ENCODE peak calls at places on chromosomes 6 and 20, in eight cellular contexts. F is HepG2; Z is CD8-positive, alpha-beta memory T cell; U is tibial artery; T is fibroblast of lung; R is breast epithelium; L is Peyer's patch; P is neuronal stem cell. C is an unnamed sample.
A peak's percentile ranks its signal among the peaks of the same experiment; 100 is the strongest.

GRCh38 chr6:136669299-136669699 is 119.1 kb upstream of the MAP7 start:
- DNase-seq in Z (no peak), P (no peak), T (peak; percentile 96), U (no peak), L (no peak), R (no peak), F (peak; percentile 19), C (peak; percentile 36)

GRCh38 chr6:36677059-36677749 is 1.3 kb upstream of the CDKN1A start:
- DNase-seq in F (peak; percentile 31), R (no peak), L (no peak), Z (no peak), T (no peak), P (no peak), U (no peak), C (no peak)

GRCh38 chr20:5848711-5849505 is 98.7 kb downstream of the SHLD1 start:
- DNase-seq in R (no peak), P (no peak), T (peak; percentile 70), Z (no peak), U (no peak), L (no peak), F (no peak), C (no peak)

GRCh38 chr6:31548423-31548873 is 1.0 kb downstream of the NFKBIL1 start:
- DNase-seq in F (no peak), R (no peak), L (no peak), P (no peak), T (no peak), Z (no peak), U (no peak), C (no peak)

GRCh38 chr6:35173068-35174042 is 32.2 kb upstream of the TCP11 start:
- DNase-seq in U (no peak), R (no peak), L (no peak), F (no peak), P (no peak), T (no peak), Z (no peak), C (no peak)

GRCh38 chr20:32621071-32621913 is 36.2 kb upstream of the NOL4L start:
- DNase-seq in F (no peak), R (no peak), U (no peak), L (no peak), P (no peak), T (no peak), Z (no peak), C (no peak)

GRCh38 chr20:50898475-50898874 is 32.8 kb downstream of the ADNP start:
- DNase-seq in F (no peak), Z (no peak), T (peak; percentile 55), P (no peak), U (no peak), R (no peak), L (no peak), C (no peak)

GRCh38 chr20:24491043-24491756 is 21.8 kb downstream of the SYNDIG1 start:
- DNase-seq in T (no peak), F (no peak), Z (no peak), L (no peak), P (no peak), R (no peak), U (no peak), C (no peak)

GRCh38 chr6:26234421-26235239 is 130.4 kb upstream of the BTN3A2 start:
- DNase-seq in F (no peak), Z (peak; percentile 54), T (peak; percentile 95), L (peak; percentile 85), U (peak; percentile 66), R (peak; percentile 65), P (no peak), C (peak; percentile 93)

GRCh38 chr20:47325242-47325641 is 31.3 kb downstream of the ZMYND8 start:
- DNase-seq in Z (no peak), T (no peak), U (no peak), P (no peak), L (no peak), F (no peak), R (no peak), C (no peak)

GRCh38 chr20:47328841-47329448 is 27.6 kb downstream of the ZMYND8 start:
- DNase-seq in R (no peak), T (no peak), U (no peak), F (no peak), Z (no peak), L (no peak), P (no peak), C (no peak)

GRCh38 chr20:47326718-47327137 is 29.8 kb downstream of the ZMYND8 start:
- DNase-seq in P (no peak), T (peak; percentile 39), R (no peak), U (no peak), L (no peak), F (no peak), Z (no peak), C (no peak)

GRCh38 chr20:47330071-47330470 is 26.4 kb downstream of the ZMYND8 start:
- DNase-seq in L (no peak), Z (no peak), P (no peak), U (no peak), T (no peak), F (no peak), R (no peak), C (no peak)

GRCh38 chr20:47327711-47328110 is 28.8 kb downstream of the ZMYND8 start:
- DNase-seq in T (no peak), Z (no peak), U (no peak), L (no peak), F (no peak), R (no peak), P (no peak), C (no peak)
- H3K4me1 ChIP-seq in T (peaks cover 14% of the 10 kb centered on the region), Z (peaks cover 31% of the 10 kb centered on the region), U (peaks cover 54% of the 10 kb centered on the region), L (peaks cover 46% of the 10 kb centered on the region), F (peaks cover 89% of the 10 kb centered on the region), R (no peaks in the 10 kb centered on the region), P (peaks cover 12% of the 10 kb centered on the region), C (peaks cover 21% of the 10 kb centered on the region)

GRCh38 chr6:156925718-156926607 is 148.8 kb downstream of the ARID1B start:
- DNase-seq in T (no peak), Z (no peak), R (no peak), L (no peak), P (no peak), U (no peak), F (no peak), C (no peak)
- H3K4me1 ChIP-seq in T (no peaks in the 10 kb centered on the region), Z (peaks cover 21% of the 10 kb centered on the region), R (no peaks in the 10 kb centered on the region), L (peaks cover 11% of the 10 kb centered on the region), P (peaks cover 4% of the 10 kb centered on the region), U (peaks cover 45% of the 10 kb centered on the region), F (peaks cover 12% of the 10 kb centered on the region), C (peaks cover 12% of the 10 kb centered on the region)

GRCh38 chr20:62724692-62725595 is 16.3 kb downstream of the NTSR1 start:
- DNase-seq in L (no peak), U (no peak), T (no peak), Z (no peak), R (no peak), P (no peak), F (no peak), C (no peak)

GRCh38 chr20:62725596-62726268 is 17.1 kb downstream of the NTSR1 start:
- DNase-seq in Z (no peak), P (no peak), R (no peak), T (no peak), U (no peak), L (no peak), F (no peak), C (no peak)

GRCh38 chr20:62726716-62727583 is 18.3 kb downstream of the NTSR1 start:
- DNase-seq in Z (no peak), R (no peak), P (no peak), F (no peak), T (no peak), U (no peak), L (no peak), C (no peak)

GRCh38 chr20:62727584-62728027 is 19.0 kb downstream of the NTSR1 start:
- DNase-seq in U (no peak), Z (no peak), T (no peak), L (no peak), F (no peak), R (no peak), P (no peak), C (no peak)

GRCh38 chr20:62726276-62726675 is 17.6 kb downstream of the NTSR1 start:
- DNase-seq in U (no peak), Z (no peak), L (no peak), F (no peak), R (no peak), T (no peak), P (no peak), C (no peak)
- H3K4me1 ChIP-seq in U (no peaks in the 10 kb centered on the region), Z (peaks cover 12% of the 10 kb centered on the region), L (no peaks in the 10 kb centered on the region), F (no peaks in the 10 kb centered on the region), R (no peaks in the 10 kb centered on the region), T (no peaks in the 10 kb centered on the region), P (no peaks in the 10 kb centered on the region), C (no peaks in the 10 kb centered on the region)

GRCh38 chr20:42026599-42026998 is 408.4 kb upstream of the CHD6 start:
- DNase-seq in Z (no peak), T (no peak), U (no peak), P (no peak), F (no peak), L (no peak), R (no peak), C (no peak)

GRCh38 chr20:42024653-42025052 is 406.5 kb upstream of the CHD6 start:
- DNase-seq in U (no peak), Z (no peak), F (no peak), R (no peak), P (peak; percentile 53), L (no peak), T (no peak), C (peak; percentile 67)

GRCh38 chr20:42027746-42028268 is 409.6 kb upstream of the CHD6 start:
- DNase-seq in U (no peak), T (no peak), F (no peak), L (no peak), R (no peak), Z (no peak), P (no peak), C (peak; percentile 26)
- H3K4me1 ChIP-seq in U (no peaks in the 10 kb centered on the region), T (no peaks in the 10 kb centered on the region), F (no peaks in the 10 kb centered on the region), L (no peaks in the 10 kb centered on the region), R (no peaks in the 10 kb centered on the region), Z (no peaks in the 10 kb centered on the region), P (no peaks in the 10 kb centered on the region), C (no peaks in the 10 kb centered on the region)